ENCODE peak calls at places on chromosome 6, in four cellular contexts. Z is adipocyte, I is fibroblast of pulmonary artery, J is GM23248. L is an unnamed sample.

GRCh38 chr6:158993639-158994038 is 6.4 kb downstream of the RSPH3 start:
- DNase-seq in Z (no peak), I (no peak), J (no peak), L (no peak)

GRCh38 chr6:82571431-82571830 is 207.8 kb downstream of the TPBG start:
- DNase-seq in Z (no peak), I (no peak), J (no peak), L (no peak)

GRCh38 chr6:96792791-96793190 is 44.5 kb downstream of the GPR63 start:
- DNase-seq in Z (no peak), I (no peak), J (no peak), L (no peak)

GRCh38 chr6:95767897-95768463 is 190.6 kb downstream of the MANEA start:
- DNase-seq in Z (no peak), I (no peak), J (no peak), L (no peak)

GRCh38 chr6:16409531-16410441 is 171.4 kb downstream of the GMPR start:
- DNase-seq in Z (peak; percentile 83), I (peak; percentile 64), J (peak; percentile 87), L (peak; percentile 69)

GRCh38 chr6:18795726-18796125 is 408.6 kb downstream of the RNF144B start:
- DNase-seq in Z (no peak), I (no peak), J (no peak), L (no peak)

GRCh38 chr6:15131234-15132195 is 114.4 kb upstream of the JARID2 start:
- DNase-seq in Z (no peak), I (no peak), J (no peak), L (no peak)

GRCh38 chr6:81801489-81801888 is 49.0 kb upstream of the TENT5A start:
- DNase-seq in Z (no peak), I (no peak), J (no peak), L (no peak)

GRCh38 chr6:150788135-150788534 is 77.4 kb upstream of the MTHFD1L start:
- DNase-seq in Z (no peak), I (no peak), J (no peak), L (no peak)

GRCh38 chr6:28606424-28607391 is 81.0 kb downstream of the GPX5 start:
- DNase-seq in Z (peak; percentile 81), I (peak; percentile 71), J (peak; percentile 75), L (peak; percentile 67)

GRCh38 chr6:46925563-46926253 is 4.0 kb upstream of the ADGRF5 start:
- DNase-seq in Z (peak; percentile 32), I (peak; percentile 93), J (peak; percentile 65), L (peak; percentile 31)

GRCh38 chr6:30100585-30101422 is 12.1 kb downstream of the TRIM31 start:
- DNase-seq in Z (no peak), I (no peak), J (peak; percentile 50), L (no peak)

GRCh38 chr6:3962897-3963296 is 113.7 kb downstream of the FAM50B start:
- DNase-seq in Z (no peak), I (peak; percentile 27), J (no peak), L (no peak)

GRCh38 chr6:131488780-131489179 is 84.2 kb upstream of the ARG1 start:
- DNase-seq in Z (no peak), I (no peak), J (no peak), L (no peak)

GRCh38 chr6:946546-946945 is 253.6 kb upstream of the EXOC2 start:
- DNase-seq in Z (peak; percentile 80), I (no peak), J (peak; percentile 77), L (peak; percentile 79)

GRCh38 chr6:109448615-109449014 is 7.0 kb downstream of the MICAL1 start:
- DNase-seq in Z (no peak), I (no peak), J (no peak), L (no peak)

GRCh38 chr6:154302111-154302752 is 54.4 kb downstream of the IPCEF1 start:
- DNase-seq in Z (peak; percentile 64), I (peak; percentile 58), J (peak; percentile 65), L (peak; percentile 14)

GRCh38 chr6:102942206-102942605 is 1548.7 kb downstream of the GRIK2 start:
- DNase-seq in Z (no peak), I (no peak), J (no peak), L (no peak)

GRCh38 chr6:41646026-41646795 is 7.9 kb downstream of the MDFI start:
- DNase-seq in Z (no peak), I (no peak), J (no peak), L (no peak)

GRCh38 chr6:5752282-5752681 is 254.4 kb downstream of the NRN1 start:
- DNase-seq in Z (peak; percentile 78), I (peak; percentile 57), J (peak; percentile 91), L (peak; percentile 90)

GRCh38 chr6:149347067-149347466 is 29.6 kb downstream of the TAB2 start:
- DNase-seq in Z (no peak), I (no peak), J (no peak), L (no peak)

L was measured in fibroblast of gingiva.